ENCODE peak calls at places on chromosomes 11 and 22, in seven cellular contexts. B is GM19239; Z is activated CD8-positive, alpha-beta memory T cell treated with anti-CD3 and anti-CD28 coated beads, Interleukin-2, amount 50 U/mL, for 4 hours; C is NCI-H345; S is WTC11; H is activated CD4-positive, alpha-beta T cell treated with anti-CD3 and anti-CD28 coated beads for 4 hours; W is naive B cell. N is an unnamed sample.

GRCh38 chr22:46038516-46039430 is 61.8 kb upstream of the WNT7B start:
- DNase-seq in S (peak), W (no peak), B (no peak), Z (no peak), C (no peak), H (no peak), N (no peak)

GRCh38 chr11:17786824-17787525 is 52.4 kb downstream of the KCNC1 start:
- DNase-seq in B (no peak), H (no peak), Z (no peak), W (no peak), C (no peak), S (no peak), N (no peak)

GRCh38 chr11:124923296-124923695 is 4.2 kb downstream of the HEPN1 start:
- DNase-seq in C (no peak), H (no peak), W (no peak), S (no peak), Z (no peak), B (no peak), N (no peak)

GRCh38 chr11:833114-833791 is 501 bp downstream of the CD151 start:
- DNase-seq in C (peak), B (no peak), S (no peak), H (peak), W (no peak), Z (peak), N (no peak)

GRCh38 chr11:33893711-33894401 is 2.0 kb upstream of the LMO2 start:
- DNase-seq in C (no peak), B (peak), W (peak), S (no peak), H (peak), Z (peak), N (peak)

GRCh38 chr22:42800731-42801536 is 56.1 kb downstream of the ARFGAP3 start:
- DNase-seq in Z (no peak), W (no peak), H (no peak), S (no peak), B (no peak), C (peak), N (no peak)

GRCh38 chr22:29890760-29891159 is 7.8 kb downstream of the MTMR3 start:
- DNase-seq in S (no peak), B (no peak), Z (no peak), W (no peak), H (no peak), C (no peak), N (no peak)

GRCh38 chr22:45896153-45896951 is 80.6 kb downstream of the WNT7B start:
- DNase-seq in B (no peak), S (peak), C (no peak), W (no peak), Z (no peak), H (no peak), N (no peak)

GRCh38 chr11:9906043-9906791 is 242.3 kb downstream of the SWAP70 start:
- DNase-seq in Z (no peak), S (no peak), W (no peak), H (no peak), C (no peak), B (no peak), N (no peak)

GRCh38 chr11:4040461-4040860 is 54.1 kb upstream of the RRM1 start:
- DNase-seq in W (no peak), C (no peak), B (no peak), S (no peak), Z (no peak), H (no peak), N (no peak)

GRCh38 chr11:76215946-76216345 is 9.6 kb upstream of the WNT11 start:
- DNase-seq in W (no peak), S (no peak), H (no peak), Z (no peak), C (no peak), B (no peak), N (no peak)

GRCh38 chr22:20524004-20524481 is 16.6 kb downstream of the MED15 start:
- DNase-seq in W (no peak), B (no peak), C (peak), H (no peak), S (no peak), Z (no peak), N (no peak)

GRCh38 chr11:80109031-80109430 is 668.2 kb upstream of the TENM4 start:
- DNase-seq in C (no peak), Z (no peak), W (no peak), S (no peak), B (no peak), H (no peak), N (no peak)

GRCh38 chr11:24286238-24286637 is 210.6 kb upstream of the LUZP2 start:
- DNase-seq in Z (no peak), W (no peak), S (no peak), C (no peak), H (no peak), B (no peak), N (no peak)

GRCh38 chr11:57429946-57430345 is 3.0 kb upstream of the SLC43A3 start:
- DNase-seq in C (peak), W (no peak), S (no peak), B (no peak), Z (no peak), H (no peak), N (no peak)

GRCh38 chr22:48891688-48892380 is 935.8 kb downstream of the BRD1 start:
- DNase-seq in S (no peak), H (no peak), W (no peak), Z (no peak), B (no peak), C (no peak), N (no peak)

GRCh38 chr22:50304528-50305392 is 2.7 kb downstream of the PLXNB2 start:
- DNase-seq in C (no peak), S (no peak), W (peak), Z (no peak), H (no peak), B (no peak), N (no peak)

GRCh38 chr11:90434858-90435257 is 212.0 kb upstream of the CHORDC1 start:
- DNase-seq in B (no peak), W (no peak), C (no peak), S (no peak), H (no peak), Z (no peak), N (no peak)

GRCh38 chr11:6568191-6568918 is 35.1 kb downstream of the RRP8 start:
- DNase-seq in B (no peak), S (peak), Z (no peak), W (no peak), H (no peak), C (no peak), N (no peak)

GRCh38 chr11:134207538-134208239 is 16.1 kb downstream of the NCAPD3 start:
- DNase-seq in B (no peak), S (peak), H (peak), W (peak), C (peak), Z (peak), N (no peak)

N was measured in GM18507.